ENCODE peak calls at places on chromosomes 1 and 21, in six cellular contexts. One of them, this sample, is unnamed.

GRCh38 chr1:22176258-22176657 is 33.4 kb upstream of the WNT4 start:
- DNase-seq in CD4-positive, alpha-beta T cell: no peak
- DNase-seq in GM13976: peak; percentile 86
- DNase-seq in psoas muscle: no peak
- DNase-seq in Panc1: no peak
- DNase-seq in left lung: no peak
- DNase-seq in this sample: peak; percentile 83

GRCh38 chr1:219990782-219991510 is 55.4 kb downstream of the EPRS1 start:
- DNase-seq in CD4-positive, alpha-beta T cell: no peak
- DNase-seq in GM13976: no peak
- DNase-seq in psoas muscle: no peak
- DNase-seq in Panc1: peak; percentile 5
- DNase-seq in left lung: no peak
- DNase-seq in this sample: no peak

GRCh38 chr1:17304155-17304826 is 3.7 kb upstream of the PADI4 start:
- DNase-seq in CD4-positive, alpha-beta T cell: no peak
- DNase-seq in GM13976: no peak
- DNase-seq in psoas muscle: no peak
- DNase-seq in Panc1: no peak
- DNase-seq in left lung: no peak
- DNase-seq in this sample: no peak

GRCh38 chr1:12230549-12231275 is 882 bp downstream of the VPS13D start:
- DNase-seq in CD4-positive, alpha-beta T cell: no peak
- DNase-seq in GM13976: peak; percentile 56
- DNase-seq in psoas muscle: peak; percentile 86
- DNase-seq in Panc1: no peak
- DNase-seq in left lung: peak; percentile 90
- DNase-seq in this sample: peak; percentile 50

GRCh38 chr1:152486400-152487006 is 24.1 kb upstream of the LCE5A start:
- DNase-seq in CD4-positive, alpha-beta T cell: no peak
- DNase-seq in GM13976: no peak
- DNase-seq in psoas muscle: no peak
- DNase-seq in Panc1: no peak
- DNase-seq in left lung: no peak
- DNase-seq in this sample: no peak

GRCh38 chr1:15523922-15524282 is at the start of gene CASP9:
- DNase-seq in CD4-positive, alpha-beta T cell: no peak
- DNase-seq in GM13976: no peak
- DNase-seq in psoas muscle: no peak
- DNase-seq in Panc1: no peak
- DNase-seq in left lung: no peak
- DNase-seq in this sample: no peak

GRCh38 chr21:33374080-33374873 is 28.9 kb upstream of the IFNGR2 start:
- DNase-seq in CD4-positive, alpha-beta T cell: peak; percentile 40
- DNase-seq in GM13976: no peak
- DNase-seq in psoas muscle: no peak
- DNase-seq in Panc1: peak; percentile 25
- DNase-seq in left lung: no peak
- DNase-seq in this sample: peak; percentile 45

GRCh38 chr1:179143332-179143731 is 61.5 kb downstream of the TOR3A start:
- DNase-seq in CD4-positive, alpha-beta T cell: no peak
- DNase-seq in GM13976: no peak
- DNase-seq in psoas muscle: no peak
- DNase-seq in Panc1: peak; percentile 78
- DNase-seq in left lung: no peak
- DNase-seq in this sample: no peak

GRCh38 chr1:161720341-161720887 is 930 bp upstream of the FCRLB start:
- DNase-seq in CD4-positive, alpha-beta T cell: no peak
- DNase-seq in GM13976: no peak
- DNase-seq in psoas muscle: no peak
- DNase-seq in Panc1: no peak
- DNase-seq in left lung: no peak
- DNase-seq in this sample: no peak

GRCh38 chr1:1197551-1198422 is 8.6 kb downstream of the TNFRSF18 start:
- DNase-seq in CD4-positive, alpha-beta T cell: no peak
- DNase-seq in GM13976: no peak
- DNase-seq in psoas muscle: peak; percentile 42
- DNase-seq in Panc1: no peak
- DNase-seq in left lung: peak; percentile 69
- DNase-seq in this sample: no peak

GRCh38 chr1:184753608-184754478 is 815 bp downstream of the EDEM3 start:
- DNase-seq in CD4-positive, alpha-beta T cell: peak; percentile 25
- DNase-seq in GM13976: peak; percentile 55
- DNase-seq in psoas muscle: peak; percentile 76
- DNase-seq in Panc1: no peak
- DNase-seq in left lung: peak; percentile 89
- DNase-seq in this sample: no peak

GRCh38 chr1:8026976-8027747 is 1.1 kb upstream of the ERRFI1 start:
- DNase-seq in CD4-positive, alpha-beta T cell: no peak
- DNase-seq in GM13976: no peak
- DNase-seq in psoas muscle: peak; percentile 56
- DNase-seq in Panc1: no peak
- DNase-seq in left lung: peak; percentile 85
- DNase-seq in this sample: no peak

GRCh38 chr1:168261390-168261789 is 19.3 kb upstream of the TBX19 start:
- DNase-seq in CD4-positive, alpha-beta T cell: no peak
- DNase-seq in GM13976: no peak
- DNase-seq in psoas muscle: no peak
- DNase-seq in Panc1: no peak
- DNase-seq in left lung: no peak
- DNase-seq in this sample: no peak

GRCh38 chr1:33377750-33378149 is 53.1 kb downstream of the PHC2 start:
- DNase-seq in CD4-positive, alpha-beta T cell: no peak
- DNase-seq in GM13976: no peak
- DNase-seq in psoas muscle: no peak
- DNase-seq in Panc1: no peak
- DNase-seq in left lung: no peak
- DNase-seq in this sample: no peak

GRCh38 chr1:167643471-167643870 is 13.4 kb downstream of the RCSD1 start:
- DNase-seq in CD4-positive, alpha-beta T cell: no peak
- DNase-seq in GM13976: no peak
- DNase-seq in psoas muscle: no peak
- DNase-seq in Panc1: no peak
- DNase-seq in left lung: no peak
- DNase-seq in this sample: no peak

GRCh38 chr21:27519357-27519756 is 552.5 kb upstream of the ADAMTS5 start:
- DNase-seq in CD4-positive, alpha-beta T cell: no peak
- DNase-seq in GM13976: no peak
- DNase-seq in psoas muscle: no peak
- DNase-seq in Panc1: no peak
- DNase-seq in left lung: no peak
- DNase-seq in this sample: no peak

GRCh38 chr1:96038636-96039035 is 682.9 kb upstream of the PTBP2 start:
- DNase-seq in CD4-positive, alpha-beta T cell: no peak
- DNase-seq in GM13976: no peak
- DNase-seq in psoas muscle: no peak
- DNase-seq in Panc1: no peak
- DNase-seq in left lung: no peak
- DNase-seq in this sample: no peak

GRCh38 chr1:19765623-19766022 is 34.1 kb downstream of the TMCO4 start:
- DNase-seq in CD4-positive, alpha-beta T cell: no peak
- DNase-seq in GM13976: no peak
- DNase-seq in psoas muscle: no peak
- DNase-seq in Panc1: no peak
- DNase-seq in left lung: no peak
- DNase-seq in this sample: no peak

GRCh38 chr1:56696663-56697062 is 51.5 kb downstream of the PRKAA2 start:
- DNase-seq in CD4-positive, alpha-beta T cell: no peak
- DNase-seq in GM13976: no peak
- DNase-seq in psoas muscle: no peak
- DNase-seq in Panc1: no peak
- DNase-seq in left lung: no peak
- DNase-seq in this sample: no peak

GRCh38 chr1:34266127-34266951 is 89.6 kb downstream of the C1orf94 start:
- DNase-seq in CD4-positive, alpha-beta T cell: no peak
- DNase-seq in GM13976: no peak
- DNase-seq in psoas muscle: no peak
- DNase-seq in Panc1: no peak
- DNase-seq in left lung: no peak
- DNase-seq in this sample: no peak

GRCh38 chr1:167294528-167294927 is 73.8 kb downstream of the POU2F1 start:
- DNase-seq in CD4-positive, alpha-beta T cell: no peak
- DNase-seq in GM13976: no peak
- DNase-seq in psoas muscle: no peak
- DNase-seq in Panc1: no peak
- DNase-seq in left lung: no peak
- DNase-seq in this sample: no peak

GRCh38 chr1:117836069-117836468 is 93.4 kb downstream of the GDAP2 start:
- DNase-seq in CD4-positive, alpha-beta T cell: no peak
- DNase-seq in GM13976: peak; percentile 4
- DNase-seq in psoas muscle: no peak
- DNase-seq in Panc1: no peak
- DNase-seq in left lung: no peak
- DNase-seq in this sample: no peak

GRCh38 chr1:241842565-241842964 is 5.4 kb upstream of the EXO1 start:
- DNase-seq in CD4-positive, alpha-beta T cell: no peak
- DNase-seq in GM13976: no peak
- DNase-seq in psoas muscle: no peak
- DNase-seq in Panc1: no peak
- DNase-seq in left lung: no peak
- DNase-seq in this sample: no peak

GRCh38 chr1:116104667-116105066 is 6.5 kb upstream of the MAB21L3 start:
- DNase-seq in CD4-positive, alpha-beta T cell: no peak
- DNase-seq in GM13976: no peak
- DNase-seq in psoas muscle: no peak
- DNase-seq in Panc1: no peak
- DNase-seq in left lung: no peak
- DNase-seq in this sample: no peak

GRCh38 chr1:59150537-59151386 is 146.1 kb upstream of the FGGY start:
- DNase-seq in CD4-positive, alpha-beta T cell: no peak
- DNase-seq in GM13976: peak; percentile 48
- DNase-seq in psoas muscle: peak; percentile 94
- DNase-seq in Panc1: peak; percentile 91
- DNase-seq in left lung: peak; percentile 64
- DNase-seq in this sample: peak; percentile 56

DNA sequence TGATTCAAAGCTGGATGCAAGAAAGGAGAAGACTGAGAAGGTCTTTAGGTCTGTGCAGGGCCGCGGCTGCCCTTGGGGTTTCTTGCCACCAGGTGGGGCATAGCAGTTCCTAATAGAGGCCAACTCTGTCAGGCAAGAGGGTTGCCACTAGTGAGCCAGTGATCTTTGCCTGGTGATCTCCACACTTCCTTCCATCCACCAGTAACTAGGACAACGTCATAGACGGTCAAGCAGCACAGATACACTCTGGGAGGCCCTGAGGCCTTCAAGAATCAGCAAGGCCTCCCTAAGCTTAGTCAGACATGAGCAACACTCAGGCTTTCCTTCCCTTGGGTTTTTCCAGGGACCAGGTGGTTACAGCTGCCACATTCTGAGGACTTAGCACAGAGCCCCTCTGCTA is 32.9 kb upstream of the ATP2B4 start:
- DNase-seq in CD4-positive, alpha-beta T cell: peak; percentile 63
- DNase-seq in GM13976: peak; percentile 51
- DNase-seq in psoas muscle: peak; percentile 62
- DNase-seq in Panc1: no peak
- DNase-seq in left lung: peak; percentile 81
- DNase-seq in this sample: peak; percentile 38
- TF ChIP-seq CTCF in CD4-positive, alpha-beta T cell: peak; percentile 52
- TF ChIP-seq CTCF in GM13976: peak; percentile 7
- TF ChIP-seq CTCF in psoas muscle: peak; percentile 27
- TF ChIP-seq CTCF in Panc1: no peak
- TF ChIP-seq CTCF in left lung: no peak
- TF ChIP-seq CTCF in this sample: peak; percentile 26

GRCh38 chr1:195608883-195609282 is 999.4 kb downstream of the KCNT2 start:
- DNase-seq in CD4-positive, alpha-beta T cell: no peak
- DNase-seq in GM13976: no peak
- DNase-seq in psoas muscle: no peak
- DNase-seq in Panc1: no peak
- DNase-seq in left lung: no peak
- DNase-seq in this sample: no peak
- TF ChIP-seq CTCF in CD4-positive, alpha-beta T cell: no peak
- TF ChIP-seq CTCF in GM13976: no peak
- TF ChIP-seq CTCF in psoas muscle: no peak
- TF ChIP-seq CTCF in Panc1: peak; percentile 25
- TF ChIP-seq CTCF in left lung: no peak
- TF ChIP-seq CTCF in this sample: no peak

DNA sequence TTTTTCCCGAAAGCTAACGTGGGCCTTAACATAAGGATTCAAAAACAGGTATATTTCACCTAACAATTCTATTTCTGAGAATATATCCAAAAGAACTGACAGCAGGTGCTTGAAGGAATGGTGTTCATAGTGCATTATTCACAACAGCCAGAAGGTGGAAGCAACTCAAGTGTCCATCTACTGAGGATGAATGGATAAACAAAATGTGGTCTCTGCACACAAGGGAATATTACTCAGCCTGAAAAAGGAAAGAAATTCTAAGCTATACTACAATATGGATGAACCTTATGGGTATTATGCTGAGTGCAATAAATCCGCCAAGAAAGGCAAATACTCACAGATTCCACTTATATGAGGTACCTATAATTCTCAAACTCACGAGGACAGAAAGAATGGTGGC is 6.1 kb upstream of the RIPPLY3 start:
- DNase-seq in CD4-positive, alpha-beta T cell: no peak
- DNase-seq in GM13976: no peak
- DNase-seq in psoas muscle: no peak
- DNase-seq in Panc1: no peak
- DNase-seq in left lung: no peak
- DNase-seq in this sample: no peak
- TF ChIP-seq CTCF in CD4-positive, alpha-beta T cell: no peak
- TF ChIP-seq CTCF in GM13976: no peak
- TF ChIP-seq CTCF in psoas muscle: no peak
- TF ChIP-seq CTCF in Panc1: no peak
- TF ChIP-seq CTCF in left lung: no peak
- TF ChIP-seq CTCF in this sample: no peak

GRCh38 chr21:43916691-43917514 is 51.9 kb downstream of the AGPAT3 start:
- DNase-seq in CD4-positive, alpha-beta T cell: peak; percentile 57
- DNase-seq in GM13976: peak; percentile 84
- DNase-seq in psoas muscle: no peak
- DNase-seq in Panc1: no peak
- DNase-seq in left lung: no peak
- DNase-seq in this sample: peak; percentile 86

GRCh38 chr21:43919283-43919682 is 54.3 kb downstream of the AGPAT3 start:
- DNase-seq in CD4-positive, alpha-beta T cell: no peak
- DNase-seq in GM13976: no peak
- DNase-seq in psoas muscle: no peak
- DNase-seq in Panc1: no peak
- DNase-seq in left lung: no peak
- DNase-seq in this sample: no peak

GRCh38 chr21:43918385-43918947 is 53.4 kb downstream of the AGPAT3 start:
- DNase-seq in CD4-positive, alpha-beta T cell: no peak
- DNase-seq in GM13976: no peak
- DNase-seq in psoas muscle: peak; percentile 75
- DNase-seq in Panc1: no peak
- DNase-seq in left lung: peak; percentile 9
- DNase-seq in this sample: no peak

GRCh38 chr21:43916076-43916475 is 51.1 kb downstream of the AGPAT3 start:
- DNase-seq in CD4-positive, alpha-beta T cell: no peak
- DNase-seq in GM13976: no peak
- DNase-seq in psoas muscle: no peak
- DNase-seq in Panc1: no peak
- DNase-seq in left lung: no peak
- DNase-seq in this sample: no peak

GRCh38 chr21:43917515-43918384 is 52.7 kb downstream of the AGPAT3 start:
- DNase-seq in CD4-positive, alpha-beta T cell: no peak
- DNase-seq in GM13976: peak; percentile 70
- DNase-seq in psoas muscle: no peak
- DNase-seq in Panc1: peak; percentile 5
- DNase-seq in left lung: peak; percentile 10
- DNase-seq in this sample: no peak
- TF ChIP-seq CTCF in CD4-positive, alpha-beta T cell: no peak
- TF ChIP-seq CTCF in GM13976: peak; percentile 46
- TF ChIP-seq CTCF in psoas muscle: no peak
- TF ChIP-seq CTCF in Panc1: no peak
- TF ChIP-seq CTCF in left lung: no peak
- TF ChIP-seq CTCF in this sample: peak; percentile 46

This sample was measured in GM13977.